ENCODE peak calls at places on chromosomes 11 and 22, in eight cellular contexts. A, X, T, W, V, E, M and G are unnamed samples.

GRCh38 chr11:66692871-66693331 is 15.2 kb upstream of the RBM4B start:
- DNase-seq in X (no peak), M (no peak), A (no peak), E (no peak), T (no peak), W (no peak), V (no peak), G (no peak)

GRCh38 chr22:24416095-24416494 is 11.3 kb upstream of the ADORA2A start:
- DNase-seq in A (no peak), V (no peak), W (no peak), X (no peak), M (no peak), T (no peak), E (no peak), G (no peak)

GRCh38 chr11:3073029-3073435 is 15.8 kb upstream of the CARS1 start:
- DNase-seq in M (no peak), V (no peak), A (peak; percentile 75), T (no peak), E (peak; percentile 59), X (no peak), W (no peak), G (no peak)

GRCh38 chr11:46916669-46917108 is 1.7 kb downstream of the LRP4 start:
- DNase-seq in X (peak; percentile 70), W (no peak), M (no peak), A (no peak), E (peak; percentile 57), T (peak; percentile 27), V (peak; percentile 45), G (peak; percentile 52)

GRCh38 chr11:85827768-85828639 is 17.1 kb upstream of the SYTL2 start:
- DNase-seq in M (peak; percentile 97), E (no peak), T (no peak), V (no peak), A (peak; percentile 49), W (no peak), X (no peak), G (no peak)

GRCh38 chr11:3193373-3194015 is 25.1 kb downstream of the MRGPRG start:
- DNase-seq in V (no peak), T (no peak), M (no peak), W (no peak), A (no peak), X (no peak), E (no peak), G (no peak)

GRCh38 chr11:75508051-75508561 is 17.6 kb downstream of the GDPD5 start:
- DNase-seq in T (no peak), W (no peak), E (no peak), A (no peak), X (no peak), M (no peak), V (no peak), G (no peak)

GRCh38 chr22:43008509-43008908 is 6.4 kb downstream of the PACSIN2 start:
- DNase-seq in E (no peak), X (no peak), A (no peak), M (no peak), W (no peak), T (no peak), V (no peak), G (no peak)

GRCh38 chr11:106409201-106409600 is 331.7 kb downstream of the AASDHPPT start:
- DNase-seq in W (no peak), M (peak; percentile 24), X (no peak), V (no peak), T (no peak), E (no peak), A (no peak), G (no peak)

GRCh38 chr11:71342951-71343827 is 90.8 kb upstream of the SHANK2 start:
- DNase-seq in A (no peak), E (peak; percentile 58), T (peak; percentile 46), M (peak; percentile 75), V (peak; percentile 80), X (no peak), W (peak; percentile 44), G (peak; percentile 80)

GRCh38 chr11:71986131-71986530 is 12.6 kb upstream of the IL18BP start:
- DNase-seq in A (no peak), V (no peak), M (no peak), E (no peak), T (no peak), W (no peak), X (no peak), G (no peak)

GRCh38 chr22:30445438-30445936 is 19.9 kb downstream of the MTFP1 start:
- DNase-seq in V (no peak), T (no peak), X (no peak), M (no peak), E (no peak), A (no peak), W (no peak), G (no peak)

GRCh38 chr11:10322830-10323792 is 18.2 kb downstream of the ADM start:
- DNase-seq in A (no peak), X (peak; percentile 24), W (no peak), V (peak; percentile 36), M (peak; percentile 93), E (peak; percentile 69), T (peak; percentile 32), G (no peak)

GRCh38 chr22:27381552-27381951 is 420.0 kb downstream of the MN1 start:
- DNase-seq in T (peak; percentile 56), A (no peak), X (no peak), W (no peak), M (no peak), E (no peak), V (no peak), G (no peak)

GRCh38 chr22:28597665-28598064 is 82.0 kb downstream of the TTC28 start:
- DNase-seq in W (no peak), A (no peak), X (no peak), V (no peak), M (no peak), E (no peak), T (no peak), G (no peak)

GRCh38 chr22:24402460-24403192 is 24.8 kb upstream of the ADORA2A start:
- DNase-seq in V (no peak), X (peak; percentile 57), E (peak; percentile 89), A (peak; percentile 94), T (peak; percentile 87), M (peak; percentile 94), W (no peak), G (no peak)

GRCh38 chr22:20167643-20168322 is 16.9 kb upstream of the CCDC188 start:
- DNase-seq in X (no peak), V (no peak), T (no peak), W (no peak), M (no peak), E (no peak), A (no peak), G (no peak)

GRCh38 chr22:20169253-20169822 is 18.5 kb upstream of the CCDC188 start:
- DNase-seq in E (no peak), V (no peak), M (peak; percentile 14), X (no peak), A (no peak), W (no peak), T (no peak), G (no peak)

GRCh38 chr22:20172038-20172613 is 21.3 kb upstream of the CCDC188 start:
- DNase-seq in X (no peak), E (no peak), A (no peak), T (no peak), M (no peak), V (no peak), W (no peak), G (no peak)

GRCh38 chr22:20171288-20172037 is 20.6 kb upstream of the CCDC188 start:
- DNase-seq in V (no peak), A (no peak), W (no peak), X (no peak), E (no peak), T (no peak), M (no peak), G (no peak)

GRCh38 chr22:20170170-20170569 is 19.3 kb upstream of the CCDC188 start:
- DNase-seq in T (no peak), V (no peak), M (no peak), E (no peak), X (no peak), W (no peak), A (no peak), G (no peak)
- H3K27me3 ChIP-seq in T (no peaks in the 10 kb centered on the region), V (peaks cover 96% of the 10 kb centered on the region), M (no peaks in the 10 kb centered on the region), E (peaks cover 16% of the 10 kb centered on the region), X (peaks cover 21% of the 10 kb centered on the region), W (no peaks in the 10 kb centered on the region), A (peaks cover 37% of the 10 kb centered on the region), G (no peaks in the 10 kb centered on the region)

GRCh38 chr22:18111759-18112330 is 1.2 kb downstream of the TUBA8 start:
- DNase-seq in A (no peak), V (no peak), X (peak; percentile 79), M (no peak), W (no peak), E (no peak), T (no peak), G (no peak)
- H3K4me3 ChIP-seq in A (no peak overlapping the region), V (no peak overlapping the region), X (peak overlapping the region; percentile 75), M (no peak overlapping the region), W (no peak overlapping the region), E (no peak overlapping the region), T (no peak overlapping the region), G (no peak overlapping the region)

GRCh38 chr11:64036081-64037026 is 623 bp downstream of the FLRT1 start:
- DNase-seq in E (peak; percentile 71), V (peak; percentile 53), X (peak; percentile 45), T (no peak), A (no peak), M (peak; percentile 59), W (no peak), G (peak; percentile 30)
- H3K27me3 ChIP-seq in E (peaks cover 24% of the 10 kb centered on the region), V (peaks cover 12% of the 10 kb centered on the region), X (peaks cover 41% of the 10 kb centered on the region), T (peaks cover 14% of the 10 kb centered on the region), A (peaks cover 65% of the 10 kb centered on the region), M (peaks cover 14% of the 10 kb centered on the region), W (peaks cover 11% of the 10 kb centered on the region), G (peaks cover 4% of the 10 kb centered on the region)

GRCh38 chr11:78081583-78081982 is 1.9 kb upstream of the NDUFC2 start:
- DNase-seq in X (no peak), V (no peak), E (no peak), A (no peak), W (no peak), T (no peak), M (no peak), G (no peak)

GRCh38 chr11:78080084-78080817 is 589 bp upstream of the NDUFC2 start:
- DNase-seq in W (no peak), M (no peak), A (no peak), T (no peak), V (no peak), X (no peak), E (peak; percentile 42), G (no peak)

GRCh38 chr11:78079232-78080083 is at the start of gene NDUFC2:
- DNase-seq in E (peak; percentile 66), V (peak; percentile 81), T (peak; percentile 84), W (peak; percentile 64), M (peak; percentile 87), A (peak; percentile 38), X (peak; percentile 82), G (peak; percentile 75)

GRCh38 chr11:78082146-78082545 is 2.5 kb upstream of the NDUFC2 start:
- DNase-seq in E (no peak), T (no peak), X (no peak), W (no peak), M (no peak), A (no peak), V (no peak), G (no peak)

DNA sequence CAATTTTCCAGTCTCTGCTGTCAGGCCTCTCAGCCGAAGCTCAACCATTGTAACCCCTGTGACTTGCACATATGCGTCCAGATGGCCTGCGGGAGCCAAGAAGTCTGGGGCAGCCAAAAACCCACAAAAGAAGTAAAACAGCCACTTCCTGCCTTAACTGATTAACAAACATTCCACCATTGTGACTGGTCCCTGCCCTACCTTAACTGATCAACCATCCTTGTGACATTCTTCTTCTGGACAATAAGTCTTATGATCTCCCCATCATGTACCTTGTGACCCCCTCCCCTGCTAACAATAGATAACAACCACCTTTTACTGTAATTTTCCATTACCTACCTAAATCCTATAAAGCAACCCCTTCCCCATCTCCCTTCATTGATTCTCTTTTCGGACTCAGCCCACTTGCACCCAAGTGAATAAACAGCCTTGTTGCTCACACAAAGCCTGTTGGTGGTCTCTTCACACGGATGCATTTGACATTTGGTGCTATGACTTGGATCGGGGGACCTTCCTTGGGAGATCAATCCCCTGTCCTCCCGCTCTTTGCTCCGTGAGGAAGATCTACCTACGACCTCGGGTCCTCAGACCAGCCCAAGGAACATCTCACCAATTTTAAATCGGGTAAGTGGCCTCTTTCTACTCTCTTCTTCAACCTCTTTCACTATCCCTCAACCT is 1.3 kb upstream of the NDUFC2 start:
- DNase-seq in T (no peak), A (peak; percentile 35), E (peak; percentile 84), V (no peak), M (peak; percentile 26), W (no peak), X (no peak), G (no peak)
- H3K4me3 ChIP-seq in T (no peak overlapping the region), A (no peak overlapping the region), E (peak overlapping the region; percentile 34), V (peak overlapping the region; percentile 92), M (no peak overlapping the region), W (no peak overlapping the region), X (peak overlapping the region; percentile 100), G (no peak overlapping the region)